ENCODE peak calls at places on chromosome 5, in eight cellular contexts. One of them, this sample, is unnamed. For H3K4me1, the result is how much of the 10 kb centered on the place peaks cover.

GRCh38 chr5:86665984-86666760 is 48.4 kb downstream of the COX7C start:
- DNase-seq in adrenal gland: no peak
- DNase-seq in small intestine: no peak
- DNase-seq in uterus: no peak
- DNase-seq in psoas muscle: no peak
- DNase-seq in PC-9: no peak
- DNase-seq in aorta: no peak
- DNase-seq in GM23338: peak
- DNase-seq in this sample: no peak

GRCh38 chr5:131814990-131815389 is 18.2 kb upstream of the FNIP1 start:
- DNase-seq in uterus: no peak
- DNase-seq in adrenal gland: no peak
- DNase-seq in small intestine: peak
- DNase-seq in psoas muscle: no peak
- DNase-seq in GM23338: peak
- DNase-seq in PC-9: peak
- DNase-seq in aorta: no peak
- DNase-seq in this sample: no peak

GRCh38 chr5:159050408-159051091 is 49.2 kb downstream of the EBF1 start:
- DNase-seq in small intestine: no peak
- DNase-seq in GM23338: no peak
- DNase-seq in uterus: no peak
- DNase-seq in PC-9: no peak
- DNase-seq in aorta: peak
- DNase-seq in psoas muscle: no peak
- DNase-seq in adrenal gland: no peak
- DNase-seq in this sample: no peak

GRCh38 chr5:141485305-141486055 is 650 bp downstream of the PCDHGC4 start:
- DNase-seq in adrenal gland: no peak
- DNase-seq in aorta: peak
- DNase-seq in psoas muscle: peak
- DNase-seq in small intestine: no peak
- DNase-seq in uterus: no peak
- DNase-seq in PC-9: no peak
- DNase-seq in GM23338: no peak
- DNase-seq in this sample: no peak

GRCh38 chr5:38825494-38825893 is 20.3 kb upstream of the OSMR start:
- DNase-seq in uterus: no peak
- DNase-seq in small intestine: no peak
- DNase-seq in PC-9: no peak
- DNase-seq in GM23338: no peak
- DNase-seq in aorta: no peak
- DNase-seq in adrenal gland: no peak
- DNase-seq in psoas muscle: no peak
- DNase-seq in this sample: no peak

GRCh38 chr5:124744170-124744911 is 2.1 kb downstream of the ZNF608 start:
- DNase-seq in small intestine: peak
- DNase-seq in adrenal gland: peak
- DNase-seq in psoas muscle: peak
- DNase-seq in PC-9: no peak
- DNase-seq in aorta: peak
- DNase-seq in GM23338: no peak
- DNase-seq in uterus: peak
- DNase-seq in this sample: peak

GRCh38 chr5:16465544-16466432 is at the start of gene ZNF622:
- DNase-seq in psoas muscle: peak
- DNase-seq in PC-9: peak
- DNase-seq in uterus: peak
- DNase-seq in adrenal gland: peak
- DNase-seq in small intestine: peak
- DNase-seq in GM23338: peak
- DNase-seq in aorta: peak
- DNase-seq in this sample: peak

GRCh38 chr5:139285651-139286392 is 7.7 kb upstream of the MATR3 start:
- DNase-seq in small intestine: no peak
- DNase-seq in uterus: no peak
- DNase-seq in GM23338: no peak
- DNase-seq in PC-9: no peak
- DNase-seq in adrenal gland: no peak
- DNase-seq in aorta: no peak
- DNase-seq in psoas muscle: no peak
- DNase-seq in this sample: no peak

GRCh38 chr5:33891731-33892418 is at the start of gene ADAMTS12:
- DNase-seq in uterus: peak
- DNase-seq in GM23338: peak
- DNase-seq in PC-9: peak
- DNase-seq in psoas muscle: peak
- DNase-seq in small intestine: no peak
- DNase-seq in aorta: peak
- DNase-seq in adrenal gland: peak
- DNase-seq in this sample: peak

GRCh38 chr5:73515232-73515631 is 17.0 kb downstream of the BTF3 start:
- DNase-seq in PC-9: peak
- DNase-seq in small intestine: peak
- DNase-seq in aorta: no peak
- DNase-seq in uterus: no peak
- DNase-seq in adrenal gland: no peak
- DNase-seq in GM23338: no peak
- DNase-seq in psoas muscle: no peak
- DNase-seq in this sample: no peak

GRCh38 chr5:69522035-69522434 is 29.4 kb downstream of the OCLN start:
- DNase-seq in small intestine: no peak
- DNase-seq in GM23338: no peak
- DNase-seq in PC-9: no peak
- DNase-seq in aorta: no peak
- DNase-seq in psoas muscle: no peak
- DNase-seq in uterus: no peak
- DNase-seq in adrenal gland: no peak
- DNase-seq in this sample: no peak

GRCh38 chr5:4116834-4117233 is 521.2 kb downstream of the IRX1 start:
- DNase-seq in psoas muscle: no peak
- DNase-seq in GM23338: no peak
- DNase-seq in adrenal gland: no peak
- DNase-seq in uterus: no peak
- DNase-seq in aorta: no peak
- DNase-seq in PC-9: no peak
- DNase-seq in small intestine: no peak
- DNase-seq in this sample: no peak

GRCh38 chr5:35177783-35178182 is 52.5 kb downstream of the PRLR start:
- DNase-seq in adrenal gland: no peak
- DNase-seq in uterus: no peak
- DNase-seq in psoas muscle: no peak
- DNase-seq in small intestine: no peak
- DNase-seq in aorta: no peak
- DNase-seq in GM23338: no peak
- DNase-seq in PC-9: no peak
- DNase-seq in this sample: no peak

GRCh38 chr5:171661146-171661545 is 124.5 kb upstream of the SMIM23 start:
- DNase-seq in PC-9: no peak
- DNase-seq in GM23338: no peak
- DNase-seq in psoas muscle: no peak
- DNase-seq in small intestine: no peak
- DNase-seq in adrenal gland: no peak
- DNase-seq in aorta: no peak
- DNase-seq in uterus: no peak
- DNase-seq in this sample: no peak

GRCh38 chr5:114407783-114408182 is 45.9 kb downstream of the KCNN2 start:
- DNase-seq in adrenal gland: no peak
- DNase-seq in GM23338: no peak
- DNase-seq in aorta: no peak
- DNase-seq in small intestine: no peak
- DNase-seq in uterus: no peak
- DNase-seq in psoas muscle: no peak
- DNase-seq in PC-9: no peak
- DNase-seq in this sample: no peak

GRCh38 chr5:157180374-157181264 is at the start of gene ITK:
- DNase-seq in psoas muscle: no peak
- DNase-seq in PC-9: no peak
- DNase-seq in adrenal gland: no peak
- DNase-seq in small intestine: peak
- DNase-seq in aorta: no peak
- DNase-seq in uterus: no peak
- DNase-seq in GM23338: no peak
- DNase-seq in this sample: no peak

GRCh38 chr5:60632153-60632552 is 67.8 kb downstream of the DEPDC1B start:
- DNase-seq in aorta: no peak
- DNase-seq in small intestine: no peak
- DNase-seq in adrenal gland: no peak
- DNase-seq in GM23338: no peak
- DNase-seq in uterus: no peak
- DNase-seq in PC-9: no peak
- DNase-seq in psoas muscle: no peak
- DNase-seq in this sample: no peak

GRCh38 chr5:112417931-112418358 is 1.1 kb downstream of the EPB41L4A start:
- DNase-seq in psoas muscle: peak
- DNase-seq in adrenal gland: peak
- DNase-seq in small intestine: peak
- DNase-seq in PC-9: peak
- DNase-seq in GM23338: peak
- DNase-seq in aorta: peak
- DNase-seq in uterus: peak
- DNase-seq in this sample: peak

GRCh38 chr5:15516486-15516885 is 16.5 kb downstream of the FBXL7 start:
- DNase-seq in GM23338: no peak
- DNase-seq in small intestine: no peak
- DNase-seq in aorta: no peak
- DNase-seq in PC-9: no peak
- DNase-seq in uterus: no peak
- DNase-seq in psoas muscle: no peak
- DNase-seq in adrenal gland: no peak
- DNase-seq in this sample: no peak

GRCh38 chr5:41408676-41409443 is 101.5 kb downstream of the PLCXD3 start:
- DNase-seq in PC-9: no peak
- DNase-seq in adrenal gland: no peak
- DNase-seq in aorta: no peak
- DNase-seq in GM23338: no peak
- DNase-seq in small intestine: peak
- DNase-seq in uterus: no peak
- DNase-seq in psoas muscle: no peak
- DNase-seq in this sample: no peak

GRCh38 chr5:81241961-81242648 is 9.0 kb downstream of the CKMT2 start:
- DNase-seq in small intestine: no peak
- DNase-seq in PC-9: no peak
- DNase-seq in GM23338: no peak
- DNase-seq in adrenal gland: no peak
- DNase-seq in uterus: no peak
- DNase-seq in aorta: no peak
- DNase-seq in psoas muscle: no peak
- DNase-seq in this sample: no peak

GRCh38 chr5:45532826-45533624 is 163.2 kb downstream of the HCN1 start:
- DNase-seq in aorta: no peak
- DNase-seq in GM23338: peak
- DNase-seq in PC-9: no peak
- DNase-seq in small intestine: no peak
- DNase-seq in psoas muscle: no peak
- DNase-seq in adrenal gland: no peak
- DNase-seq in uterus: no peak
- DNase-seq in this sample: no peak

DNA sequence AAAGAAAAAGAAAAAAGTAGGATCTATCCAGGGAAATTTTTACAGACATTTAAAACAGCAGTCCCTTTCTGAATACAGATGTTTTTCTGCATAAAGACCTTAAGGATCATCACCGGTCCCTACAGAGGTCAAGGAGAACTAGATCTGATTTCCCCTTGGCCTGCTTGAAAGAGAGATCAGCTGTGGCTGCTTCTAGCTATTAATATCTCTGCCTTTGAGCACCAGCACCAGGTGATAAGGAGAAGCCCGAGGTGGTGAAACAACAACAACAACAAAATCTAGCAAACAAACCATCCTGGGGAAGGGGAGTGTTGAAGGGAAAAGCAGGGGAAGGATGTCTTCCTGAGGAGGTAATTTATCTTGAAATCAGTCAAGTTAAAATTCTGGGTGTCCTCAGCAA is 42.1 kb downstream of the ZNF366 start:
- DNase-seq in adrenal gland: no peak
- DNase-seq in aorta: no peak
- DNase-seq in GM23338: no peak
- DNase-seq in small intestine: no peak
- DNase-seq in uterus: no peak
- DNase-seq in PC-9: no peak
- DNase-seq in psoas muscle: no peak
- DNase-seq in this sample: no peak
- H3K4me3 ChIP-seq in adrenal gland: no peak
- H3K4me3 ChIP-seq in aorta: no peak
- H3K4me3 ChIP-seq in GM23338: no peak
- H3K4me3 ChIP-seq in small intestine: no peak
- H3K4me3 ChIP-seq in uterus: no peak
- H3K4me3 ChIP-seq in PC-9: no peak
- H3K4me3 ChIP-seq in psoas muscle: no peak
- H3K4me3 ChIP-seq in this sample: no peak

GRCh38 chr5:53008751-53009150 is 19.6 kb downstream of the ITGA2 start:
- DNase-seq in small intestine: peak
- DNase-seq in psoas muscle: no peak
- DNase-seq in uterus: no peak
- DNase-seq in PC-9: no peak
- DNase-seq in aorta: no peak
- DNase-seq in GM23338: no peak
- DNase-seq in adrenal gland: no peak
- DNase-seq in this sample: no peak
- H3K4me1 ChIP-seq in small intestine: under half
- H3K4me1 ChIP-seq in psoas muscle: under half
- H3K4me1 ChIP-seq in uterus: under half
- H3K4me1 ChIP-seq in PC-9: under half
- H3K4me1 ChIP-seq in aorta: under half
- H3K4me1 ChIP-seq in GM23338: under half
- H3K4me1 ChIP-seq in adrenal gland: under half
- H3K4me1 ChIP-seq in this sample: under half

DNA sequence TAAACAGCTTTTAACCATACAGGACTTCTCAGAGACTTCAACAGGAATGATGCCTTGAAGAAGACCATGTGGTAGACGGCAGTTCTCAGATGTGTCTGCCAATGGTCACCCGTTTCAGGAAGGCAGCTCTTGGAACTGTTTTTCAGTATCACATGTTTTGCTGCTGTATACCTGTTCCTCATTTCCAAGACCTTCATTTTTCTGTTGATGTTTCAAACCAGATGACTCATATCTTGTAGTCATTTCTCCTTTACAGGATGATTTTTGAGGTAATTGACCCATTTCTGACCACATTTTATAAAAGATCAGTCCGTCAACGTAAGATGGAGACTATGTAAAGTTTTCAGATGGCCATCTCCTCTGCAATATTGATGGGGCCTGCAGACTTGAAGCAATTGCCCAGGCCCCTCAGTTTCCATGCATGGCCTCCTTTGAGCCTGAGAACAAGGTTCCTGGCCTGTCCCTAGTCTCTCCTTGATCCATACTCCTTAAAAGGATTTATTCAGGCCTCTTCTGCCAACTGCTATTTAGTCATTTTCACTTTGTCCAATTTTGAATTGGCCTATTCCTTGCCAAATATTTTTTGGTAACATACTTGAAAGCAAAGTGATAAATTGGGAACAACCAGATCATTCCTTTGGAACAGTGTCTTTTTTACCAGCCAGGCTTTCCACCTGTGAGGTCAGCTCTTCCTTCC is 128.6 kb downstream of the PDZD2 start:
- DNase-seq in adrenal gland: no peak
- DNase-seq in uterus: no peak
- DNase-seq in aorta: no peak
- DNase-seq in GM23338: no peak
- DNase-seq in PC-9: no peak
- DNase-seq in psoas muscle: no peak
- DNase-seq in small intestine: no peak
- DNase-seq in this sample: no peak
- H3K4me3 ChIP-seq in adrenal gland: no peak
- H3K4me3 ChIP-seq in uterus: no peak
- H3K4me3 ChIP-seq in aorta: no peak
- H3K4me3 ChIP-seq in GM23338: no peak
- H3K4me3 ChIP-seq in PC-9: no peak
- H3K4me3 ChIP-seq in psoas muscle: no peak
- H3K4me3 ChIP-seq in small intestine: no peak
- H3K4me3 ChIP-seq in this sample: no peak

GRCh38 chr5:68259696-68260095 is 44.1 kb downstream of the PIK3R1 start:
- DNase-seq in psoas muscle: no peak
- DNase-seq in uterus: no peak
- DNase-seq in GM23338: no peak
- DNase-seq in adrenal gland: no peak
- DNase-seq in PC-9: no peak
- DNase-seq in aorta: no peak
- DNase-seq in small intestine: no peak
- DNase-seq in this sample: no peak
- H3K4me1 ChIP-seq in psoas muscle: half or more
- H3K4me1 ChIP-seq in uterus: under half
- H3K4me1 ChIP-seq in GM23338: under half
- H3K4me1 ChIP-seq in adrenal gland: under half
- H3K4me1 ChIP-seq in PC-9: under half
- H3K4me1 ChIP-seq in aorta: under half
- H3K4me1 ChIP-seq in small intestine: under half
- H3K4me1 ChIP-seq in this sample: under half

This sample was measured in mucosa of descending colon.